ENCODE peak calls at places on chromosomes 13 and 19, in four cellular contexts. Z is activated B cell treated with CpG ODN at 0.5 μM for 24 hours, L is WTC11, A is omental fat pad. Y is an unnamed sample.

GRCh38 chr13:46795321-46795720 is 1.6 kb downstream of the ESD start:
- DNase-seq in L (no peak), A (no peak), Z (no peak), Y (no peak)

GRCh38 chr19:58059003-58059671 is at the start of gene ZNF135:
- DNase-seq in L (peak; percentile 90), A (peak; percentile 44), Z (peak; percentile 78), Y (peak; percentile 71)

GRCh38 chr19:2226840-2227360 is 9.2 kb downstream of the PLEKHJ1 start:
- DNase-seq in L (no peak), Z (no peak), A (no peak), Y (no peak)

GRCh38 chr13:59301166-59301551 is 862.6 kb downstream of the DIAPH3 start:
- DNase-seq in Z (no peak), A (no peak), L (no peak), Y (no peak)

GRCh38 chr19:34347561-34348165 is 17.3 kb upstream of the GPI start:
- DNase-seq in L (no peak), Z (no peak), A (no peak), Y (no peak)

GRCh38 chr13:111401755-111402154 is 81.3 kb downstream of the TEX29 start:
- DNase-seq in A (no peak), L (no peak), Z (no peak), Y (no peak)

GRCh38 chr13:88674841-88675240 is 1003.7 kb downstream of the SLITRK5 start:
- DNase-seq in Z (no peak), A (no peak), L (no peak), Y (no peak)

GRCh38 chr19:55600336-55601028 is 394 bp downstream of the ZNF524 start:
- DNase-seq in Z (no peak), L (peak; percentile 88), A (peak; percentile 29), Y (no peak)

GRCh38 chr13:49620170-49620621 is 8.1 kb upstream of the ARL11 start:
- DNase-seq in L (no peak), A (no peak), Z (peak; percentile 32), Y (no peak)

GRCh38 chr19:39145180-39145953 is 19.8 kb downstream of the PAK4 start:
- DNase-seq in Z (no peak), L (no peak), A (no peak), Y (no peak)

GRCh38 chr13:53631511-53631910 is 602.9 kb downstream of the OLFM4 start:
- DNase-seq in L (no peak), A (no peak), Z (no peak), Y (no peak)

GRCh38 chr13:26950968-26951367 is 190.4 kb upstream of the GPR12 start:
- DNase-seq in A (no peak), Z (no peak), L (no peak), Y (no peak)

GRCh38 chr19:36245210-36246005 is 30.5 kb downstream of the ZNF146 start:
- DNase-seq in Z (no peak), L (peak; percentile 85), A (no peak), Y (no peak)

GRCh38 chr19:40599331-40600085 is 1.7 kb upstream of the LTBP4 start:
- DNase-seq in L (no peak), Z (no peak), A (no peak), Y (no peak)

GRCh38 chr13:54366728-54367127 is 1338.1 kb downstream of the OLFM4 start:
- DNase-seq in A (no peak), Z (no peak), L (no peak), Y (no peak)

GRCh38 chr19:41616785-41617621 is 9.9 kb downstream of the CEACAM4 start:
- DNase-seq in Z (no peak), A (no peak), L (peak; percentile 57), Y (no peak)

GRCh38 chr13:75310005-75310580 is 171.9 kb downstream of the TBC1D4 start:
- DNase-seq in L (no peak), A (no peak), Z (no peak), Y (no peak)

GRCh38 chr13:75968103-75968838 is 332.1 kb downstream of the LMO7 start:
- DNase-seq in L (no peak), A (no peak), Z (no peak), Y (no peak)

GRCh38 chr13:21661510-21661909 is 9.4 kb upstream of the FGF9 start:
- DNase-seq in Z (no peak), A (no peak), L (no peak), Y (no peak)

GRCh38 chr19:5891938-5892771 is 11.4 kb downstream of the NDUFA11 start:
- DNase-seq in Z (no peak), A (no peak), L (peak; percentile 53), Y (no peak)

GRCh38 chr19:13017306-13018036 is 22.2 kb downstream of the NFIX start:
- DNase-seq in Z (no peak), L (no peak), A (no peak), Y (no peak)

GRCh38 chr19:15251010-15251748 is 18.9 kb upstream of the EPHX3 start:
- DNase-seq in L (no peak), Z (no peak), A (no peak), Y (no peak)

GRCh38 chr19:15253076-15253475 is 20.8 kb upstream of the EPHX3 start:
- DNase-seq in Z (no peak), A (no peak), L (no peak), Y (no peak)

GRCh38 chr19:15253513-15253912 is 21.3 kb upstream of the EPHX3 start:
- DNase-seq in L (no peak), A (no peak), Z (no peak), Y (no peak)

GRCh38 chr19:15251749-15252397 is 19.6 kb upstream of the EPHX3 start:
- DNase-seq in Z (no peak), L (peak; percentile 83), A (peak; percentile 31), Y (peak; percentile 74)

GRCh38 chr19:15252398-15253018 is 20.3 kb upstream of the EPHX3 start:
- DNase-seq in A (no peak), Z (no peak), L (peak; percentile 42), Y (no peak)
- TF ChIP-seq CTCF in A (no peak), Z (no peak), L (no peak), Y (peak; percentile 14)

DNA sequence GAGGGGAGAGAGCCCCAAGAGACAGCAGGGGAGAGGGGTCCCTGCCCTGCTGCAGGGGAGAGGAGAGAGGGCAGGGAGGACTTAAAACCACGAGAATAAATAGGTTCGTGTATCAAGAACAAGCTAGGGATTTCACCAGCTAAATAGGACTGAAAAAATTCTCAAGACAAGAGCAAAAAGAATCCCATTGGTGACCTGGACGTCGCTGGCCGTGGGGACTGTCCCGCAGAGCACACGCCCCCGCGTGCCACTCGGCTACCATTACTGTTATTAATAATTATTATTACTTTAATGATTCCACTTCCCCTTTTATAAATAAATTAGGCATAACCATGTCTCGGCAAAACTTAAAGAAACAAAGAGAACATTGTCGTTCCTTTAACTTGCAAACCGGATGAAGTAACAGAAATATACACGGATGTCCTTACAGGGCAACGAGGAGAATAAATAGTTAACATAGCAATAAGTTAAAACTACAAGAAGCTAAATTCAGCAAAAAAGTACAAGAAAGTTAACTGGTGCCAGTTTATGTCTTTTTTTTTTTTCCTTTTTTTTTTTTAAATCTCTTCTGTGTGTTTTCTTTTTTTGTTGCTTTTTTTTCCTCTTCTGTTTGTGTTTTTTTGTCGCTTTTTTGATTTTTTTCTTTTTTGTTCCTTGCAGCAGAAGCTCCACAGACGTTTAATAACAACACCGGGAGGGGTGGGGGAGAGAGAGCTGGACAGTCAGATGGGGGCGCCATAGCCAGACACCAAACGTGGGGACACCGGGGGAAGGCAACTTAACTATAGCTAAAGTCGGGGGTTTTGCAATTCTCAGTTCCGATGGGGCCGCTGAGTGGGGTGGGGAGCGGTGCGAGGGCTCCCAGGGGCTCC is 16.7 kb downstream of the PRKCSH start:
- DNase-seq in Z (no peak), L (peak; percentile 50), A (no peak), Y (no peak)
- TF ChIP-seq CTCF in Z (no peak), L (no peak), A (no peak), Y (no peak)

GRCh38 chr13:113058129-113058987 is 47.2 kb upstream of the F7 start:
- DNase-seq in Z (no peak), L (no peak), A (no peak), Y (no peak)

GRCh38 chr13:113058988-113059850 is 46.4 kb upstream of the F7 start:
- DNase-seq in A (no peak), Z (no peak), L (no peak), Y (no peak)

GRCh38 chr13:113061271-113061625 is 44.3 kb upstream of the F7 start:
- DNase-seq in Z (no peak), L (no peak), A (no peak), Y (no peak)

GRCh38 chr13:113060557-113061270 is 44.9 kb upstream of the F7 start:
- DNase-seq in Z (no peak), A (no peak), L (no peak), Y (no peak)

DNA sequence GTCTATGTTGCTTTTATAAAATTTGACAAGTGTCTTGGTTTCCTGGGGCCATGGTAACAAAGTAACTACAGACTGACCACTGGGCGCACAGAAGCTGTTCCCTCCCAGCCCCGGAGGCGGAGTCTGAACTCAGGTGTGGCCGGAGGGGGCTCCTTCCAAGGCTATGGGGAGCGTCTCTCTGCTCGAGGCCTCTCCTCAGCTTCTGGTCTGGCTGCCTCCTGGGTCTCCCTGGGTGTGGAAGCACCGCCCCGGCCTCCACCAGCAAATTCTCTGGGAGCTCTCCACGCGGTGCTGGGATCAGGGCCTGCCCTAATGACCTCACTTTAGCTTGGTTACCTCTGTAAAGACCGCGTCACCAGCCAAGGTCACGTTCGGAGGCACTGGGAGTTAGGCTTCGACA is 45.7 kb upstream of the F7 start:
- DNase-seq in Z (no peak), A (no peak), L (no peak), Y (no peak)
- TF ChIP-seq CTCF in Z (no peak), A (no peak), L (no peak), Y (no peak)

GRCh38 chr19:28634837-28635236 is 578.1 kb downstream of the UQCRFS1 start:
- DNase-seq in Z (no peak), A (no peak), L (no peak), Y (no peak)

GRCh38 chr19:28631931-28632330 is 581.0 kb downstream of the UQCRFS1 start:
- DNase-seq in Z (no peak), L (no peak), A (no peak), Y (no peak)

GRCh38 chr19:28632357-28633076 is 580.4 kb downstream of the UQCRFS1 start:
- DNase-seq in Z (no peak), L (no peak), A (no peak), Y (no peak)

GRCh38 chr19:28633223-28634030 is 579.5 kb downstream of the UQCRFS1 start:
- DNase-seq in Z (no peak), L (peak; percentile 73), A (no peak), Y (no peak)

DNA sequence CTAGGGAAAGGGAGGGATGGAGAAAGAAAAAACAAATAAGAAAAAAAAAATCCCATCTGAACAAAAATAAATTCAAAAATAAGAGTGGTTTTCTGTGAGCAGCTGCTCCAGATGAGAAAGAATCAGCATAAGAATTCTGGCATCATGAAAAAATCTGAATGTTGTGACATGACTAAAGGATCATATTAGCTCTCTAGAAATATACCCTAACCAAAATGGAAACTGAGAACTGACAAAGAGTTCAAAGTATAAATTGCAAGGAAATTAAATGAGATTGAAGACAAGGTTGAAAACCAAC is 579.0 kb downstream of the UQCRFS1 start:
- DNase-seq in A (no peak), L (no peak), Z (no peak), Y (no peak)
- TF ChIP-seq CTCF in A (no peak), L (no peak), Z (no peak), Y (no peak)

GRCh38 chr19:7638802-7639465 is 2.0 kb downstream of the STXBP2 start:
- DNase-seq in A (no peak), Z (no peak), L (no peak), Y (no peak)

GRCh38 chr19:7640803-7641202 is 3.9 kb downstream of the STXBP2 start:
- DNase-seq in L (no peak), Z (no peak), A (no peak), Y (no peak)

GRCh38 chr19:7642295-7643046 is 5.6 kb downstream of the STXBP2 start:
- DNase-seq in A (no peak), Z (no peak), L (no peak), Y (no peak)

GRCh38 chr19:7639863-7640348 is 3.0 kb downstream of the STXBP2 start:
- DNase-seq in A (no peak), L (no peak), Z (no peak), Y (no peak)

GRCh38 chr19:7641288-7642276 is 4.7 kb downstream of the STXBP2 start:
- DNase-seq in A (no peak), Z (no peak), L (peak; percentile 66), Y (no peak)
- TF ChIP-seq CTCF in A (no peak), Z (no peak), L (peak; percentile 31), Y (no peak)